ENCODE peak calls at places on chromosomes 11 and 22, in eight cellular contexts. One of them, this sample, is unnamed.

GRCh38 chr11:120748485-120748814 is 236.9 kb downstream of the GRIK4 start:
- ATAC-seq in Panc1: no peak
- ATAC-seq in omental fat pad: no peak
- ATAC-seq in psoas muscle: no peak
- ATAC-seq in upper lobe of left lung: no peak
- ATAC-seq in CD4-positive, alpha-beta T cell: no peak
- ATAC-seq in mucosa of descending colon: no peak
- ATAC-seq in heart right ventricle: no peak
- ATAC-seq in this sample: no peak

GRCh38 chr22:31692186-31692886 is 30.3 kb upstream of the PISD start:
- ATAC-seq in Panc1: no peak
- ATAC-seq in omental fat pad: no peak
- ATAC-seq in psoas muscle: no peak
- ATAC-seq in upper lobe of left lung: no peak
- ATAC-seq in CD4-positive, alpha-beta T cell: no peak
- ATAC-seq in mucosa of descending colon: no peak
- ATAC-seq in heart right ventricle: no peak
- ATAC-seq in this sample: no peak

GRCh38 chr11:80846442-80846841 is 1405.6 kb upstream of the TENM4 start:
- ATAC-seq in Panc1: no peak
- ATAC-seq in omental fat pad: no peak
- ATAC-seq in psoas muscle: no peak
- ATAC-seq in upper lobe of left lung: no peak
- ATAC-seq in CD4-positive, alpha-beta T cell: no peak
- ATAC-seq in mucosa of descending colon: no peak
- ATAC-seq in heart right ventricle: no peak
- ATAC-seq in this sample: no peak

GRCh38 chr11:76495017-76495416 is 50.2 kb downstream of the EMSY start:
- ATAC-seq in Panc1: no peak
- ATAC-seq in omental fat pad: no peak
- ATAC-seq in psoas muscle: no peak
- ATAC-seq in upper lobe of left lung: no peak
- ATAC-seq in CD4-positive, alpha-beta T cell: no peak
- ATAC-seq in mucosa of descending colon: no peak
- ATAC-seq in heart right ventricle: no peak
- ATAC-seq in this sample: no peak

GRCh38 chr11:111748035-111748804 is 18.0 kb downstream of the PPP2R1B start:
- ATAC-seq in Panc1: peak
- ATAC-seq in omental fat pad: no peak
- ATAC-seq in psoas muscle: peak
- ATAC-seq in upper lobe of left lung: no peak
- ATAC-seq in CD4-positive, alpha-beta T cell: no peak
- ATAC-seq in mucosa of descending colon: peak
- ATAC-seq in heart right ventricle: no peak
- ATAC-seq in this sample: no peak

GRCh38 chr11:60830478-60831142 is 11.3 kb upstream of the CCDC86 start:
- ATAC-seq in Panc1: peak
- ATAC-seq in omental fat pad: peak
- ATAC-seq in psoas muscle: no peak
- ATAC-seq in upper lobe of left lung: no peak
- ATAC-seq in CD4-positive, alpha-beta T cell: no peak
- ATAC-seq in mucosa of descending colon: peak
- ATAC-seq in heart right ventricle: peak
- ATAC-seq in this sample: no peak

GRCh38 chr22:32574397-32574796 is 99.8 kb downstream of the FBXO7 start:
- ATAC-seq in Panc1: no peak
- ATAC-seq in omental fat pad: no peak
- ATAC-seq in psoas muscle: no peak
- ATAC-seq in upper lobe of left lung: no peak
- ATAC-seq in CD4-positive, alpha-beta T cell: no peak
- ATAC-seq in mucosa of descending colon: peak
- ATAC-seq in heart right ventricle: no peak
- ATAC-seq in this sample: peak

GRCh38 chr11:45885921-45886721 is 670 bp downstream of the MAPK8IP1 start:
- ATAC-seq in Panc1: no peak
- ATAC-seq in omental fat pad: no peak
- ATAC-seq in psoas muscle: no peak
- ATAC-seq in upper lobe of left lung: no peak
- ATAC-seq in CD4-positive, alpha-beta T cell: no peak
- ATAC-seq in mucosa of descending colon: peak
- ATAC-seq in heart right ventricle: no peak
- ATAC-seq in this sample: no peak

GRCh38 chr11:67266424-67267187 is at the start of gene GRK2:
- ATAC-seq in Panc1: peak
- ATAC-seq in omental fat pad: peak
- ATAC-seq in psoas muscle: peak
- ATAC-seq in upper lobe of left lung: no peak
- ATAC-seq in CD4-positive, alpha-beta T cell: peak
- ATAC-seq in mucosa of descending colon: peak
- ATAC-seq in heart right ventricle: no peak
- ATAC-seq in this sample: peak

GRCh38 chr11:117045956-117046355 is 52.3 kb downstream of the SIK3 start:
- ATAC-seq in Panc1: peak
- ATAC-seq in omental fat pad: no peak
- ATAC-seq in psoas muscle: peak
- ATAC-seq in upper lobe of left lung: peak
- ATAC-seq in CD4-positive, alpha-beta T cell: no peak
- ATAC-seq in mucosa of descending colon: peak
- ATAC-seq in heart right ventricle: peak
- ATAC-seq in this sample: peak

GRCh38 chr22:27804016-27804415 is 2.5 kb upstream of the MN1 start:
- ATAC-seq in Panc1: no peak
- ATAC-seq in omental fat pad: no peak
- ATAC-seq in psoas muscle: no peak
- ATAC-seq in upper lobe of left lung: no peak
- ATAC-seq in CD4-positive, alpha-beta T cell: no peak
- ATAC-seq in mucosa of descending colon: no peak
- ATAC-seq in heart right ventricle: no peak
- ATAC-seq in this sample: no peak

GRCh38 chr22:27802389-27803079 is 978 bp upstream of the MN1 start:
- ATAC-seq in Panc1: no peak
- ATAC-seq in omental fat pad: no peak
- ATAC-seq in psoas muscle: no peak
- ATAC-seq in upper lobe of left lung: no peak
- ATAC-seq in CD4-positive, alpha-beta T cell: peak
- ATAC-seq in mucosa of descending colon: no peak
- ATAC-seq in heart right ventricle: peak
- ATAC-seq in this sample: no peak

GRCh38 chr22:27805841-27806240 is 4.3 kb upstream of the MN1 start:
- ATAC-seq in Panc1: no peak
- ATAC-seq in omental fat pad: no peak
- ATAC-seq in psoas muscle: no peak
- ATAC-seq in upper lobe of left lung: no peak
- ATAC-seq in CD4-positive, alpha-beta T cell: no peak
- ATAC-seq in mucosa of descending colon: no peak
- ATAC-seq in heart right ventricle: no peak
- ATAC-seq in this sample: no peak

GRCh38 chr22:27801616-27802388 is at the start of gene MN1:
- ATAC-seq in Panc1: peak
- ATAC-seq in omental fat pad: peak
- ATAC-seq in psoas muscle: peak
- ATAC-seq in upper lobe of left lung: no peak
- ATAC-seq in CD4-positive, alpha-beta T cell: peak
- ATAC-seq in mucosa of descending colon: peak
- ATAC-seq in heart right ventricle: peak
- ATAC-seq in this sample: peak

DNA sequence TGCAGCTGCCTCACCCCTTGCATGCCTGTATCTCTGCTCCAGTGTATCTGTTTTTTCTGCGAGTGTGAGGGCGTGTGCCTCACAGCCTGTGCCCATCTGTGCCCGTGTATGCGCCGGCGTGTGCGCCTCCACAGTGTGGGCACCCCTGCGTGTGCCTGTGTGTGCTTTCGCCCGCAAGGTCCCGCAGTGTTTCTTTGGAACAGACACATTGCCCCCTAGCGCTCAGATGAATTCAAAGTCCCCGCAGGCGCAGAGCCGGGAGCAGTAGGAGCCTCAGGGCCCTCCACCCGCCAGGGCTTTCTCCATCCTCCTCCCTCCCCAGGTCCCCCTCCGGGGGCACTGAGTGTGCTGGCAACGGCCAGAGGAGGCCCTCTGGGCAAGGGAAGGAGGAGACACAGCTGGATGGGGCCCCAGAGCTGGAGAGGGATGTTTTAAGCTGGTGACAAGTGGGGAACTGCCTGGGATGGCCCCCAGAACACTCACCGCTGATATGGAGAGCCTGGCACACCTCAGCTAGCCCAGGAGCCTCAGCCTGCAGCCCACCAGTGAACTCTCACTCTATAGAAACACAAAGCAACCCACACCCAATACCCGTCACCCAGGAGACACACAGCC is 3.2 kb upstream of the MN1 start:
- ATAC-seq in Panc1: peak
- ATAC-seq in omental fat pad: no peak
- ATAC-seq in psoas muscle: peak
- ATAC-seq in upper lobe of left lung: peak
- ATAC-seq in CD4-positive, alpha-beta T cell: peak
- ATAC-seq in mucosa of descending colon: peak
- ATAC-seq in heart right ventricle: peak
- ATAC-seq in this sample: peak
- TF ChIP-seq CTCF in Panc1: peak
- TF ChIP-seq CTCF in omental fat pad: no peak
- TF ChIP-seq CTCF in psoas muscle: peak
- TF ChIP-seq CTCF in upper lobe of left lung: peak
- TF ChIP-seq CTCF in CD4-positive, alpha-beta T cell: peak
- TF ChIP-seq CTCF in mucosa of descending colon: peak
- TF ChIP-seq CTCF in heart right ventricle: peak
- TF ChIP-seq CTCF in this sample: peak

DNA sequence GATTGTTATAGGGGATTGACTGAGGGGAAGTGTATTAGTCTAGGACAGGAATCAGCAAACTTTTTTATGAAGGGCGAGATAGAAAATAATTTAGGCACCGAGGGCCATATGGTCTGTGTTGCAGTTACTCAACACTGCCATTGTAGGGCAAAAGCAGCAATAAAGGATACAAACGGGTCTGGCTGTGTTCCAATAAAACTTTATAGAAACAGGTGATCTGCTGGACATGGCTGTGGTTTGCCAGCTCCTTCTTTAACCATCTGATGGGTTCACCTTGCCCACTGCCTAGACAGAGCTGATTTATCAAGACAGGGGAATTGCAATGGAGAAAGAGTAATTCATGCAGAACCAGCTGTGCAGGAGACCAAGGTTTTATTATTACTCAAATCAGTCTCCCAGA is 20.0 kb downstream of the PRR5L start:
- ATAC-seq in Panc1: no peak
- ATAC-seq in omental fat pad: no peak
- ATAC-seq in psoas muscle: no peak
- ATAC-seq in upper lobe of left lung: no peak
- ATAC-seq in CD4-positive, alpha-beta T cell: no peak
- ATAC-seq in mucosa of descending colon: peak
- ATAC-seq in heart right ventricle: no peak
- ATAC-seq in this sample: no peak
- TF ChIP-seq CTCF in Panc1: no peak
- TF ChIP-seq CTCF in omental fat pad: no peak
- TF ChIP-seq CTCF in psoas muscle: no peak
- TF ChIP-seq CTCF in upper lobe of left lung: no peak
- TF ChIP-seq CTCF in CD4-positive, alpha-beta T cell: no peak
- TF ChIP-seq CTCF in mucosa of descending colon: no peak
- TF ChIP-seq CTCF in heart right ventricle: no peak
- TF ChIP-seq CTCF in this sample: no peak

GRCh38 chr11:9002920-9003572 is 755 bp downstream of the NRIP3 start:
- ATAC-seq in Panc1: no peak
- ATAC-seq in omental fat pad: no peak
- ATAC-seq in psoas muscle: no peak
- ATAC-seq in upper lobe of left lung: no peak
- ATAC-seq in CD4-positive, alpha-beta T cell: no peak
- ATAC-seq in mucosa of descending colon: no peak
- ATAC-seq in heart right ventricle: no peak
- ATAC-seq in this sample: no peak

GRCh38 chr11:9004310-9004945 is 627 bp upstream of the NRIP3 start:
- ATAC-seq in Panc1: peak
- ATAC-seq in omental fat pad: peak
- ATAC-seq in psoas muscle: peak
- ATAC-seq in upper lobe of left lung: no peak
- ATAC-seq in CD4-positive, alpha-beta T cell: peak
- ATAC-seq in mucosa of descending colon: peak
- ATAC-seq in heart right ventricle: no peak
- ATAC-seq in this sample: peak

GRCh38 chr11:9005087-9005486 is 1.3 kb upstream of the NRIP3 start:
- ATAC-seq in Panc1: no peak
- ATAC-seq in omental fat pad: no peak
- ATAC-seq in psoas muscle: no peak
- ATAC-seq in upper lobe of left lung: no peak
- ATAC-seq in CD4-positive, alpha-beta T cell: no peak
- ATAC-seq in mucosa of descending colon: no peak
- ATAC-seq in heart right ventricle: no peak
- ATAC-seq in this sample: no peak

GRCh38 chr11:9001736-9002135 is 2.1 kb downstream of the NRIP3 start:
- ATAC-seq in Panc1: peak
- ATAC-seq in omental fat pad: no peak
- ATAC-seq in psoas muscle: no peak
- ATAC-seq in upper lobe of left lung: peak
- ATAC-seq in CD4-positive, alpha-beta T cell: peak
- ATAC-seq in mucosa of descending colon: peak
- ATAC-seq in heart right ventricle: no peak
- ATAC-seq in this sample: no peak

GRCh38 chr11:9003573-9004309 is at the start of gene NRIP3:
- ATAC-seq in Panc1: peak
- ATAC-seq in omental fat pad: peak
- ATAC-seq in psoas muscle: peak
- ATAC-seq in upper lobe of left lung: peak
- ATAC-seq in CD4-positive, alpha-beta T cell: peak
- ATAC-seq in mucosa of descending colon: peak
- ATAC-seq in heart right ventricle: peak
- ATAC-seq in this sample: peak
- TF ChIP-seq CTCF in Panc1: no peak
- TF ChIP-seq CTCF in omental fat pad: no peak
- TF ChIP-seq CTCF in psoas muscle: no peak
- TF ChIP-seq CTCF in upper lobe of left lung: no peak
- TF ChIP-seq CTCF in CD4-positive, alpha-beta T cell: no peak
- TF ChIP-seq CTCF in mucosa of descending colon: no peak
- TF ChIP-seq CTCF in heart right ventricle: no peak
- TF ChIP-seq CTCF in this sample: no peak

DNA sequence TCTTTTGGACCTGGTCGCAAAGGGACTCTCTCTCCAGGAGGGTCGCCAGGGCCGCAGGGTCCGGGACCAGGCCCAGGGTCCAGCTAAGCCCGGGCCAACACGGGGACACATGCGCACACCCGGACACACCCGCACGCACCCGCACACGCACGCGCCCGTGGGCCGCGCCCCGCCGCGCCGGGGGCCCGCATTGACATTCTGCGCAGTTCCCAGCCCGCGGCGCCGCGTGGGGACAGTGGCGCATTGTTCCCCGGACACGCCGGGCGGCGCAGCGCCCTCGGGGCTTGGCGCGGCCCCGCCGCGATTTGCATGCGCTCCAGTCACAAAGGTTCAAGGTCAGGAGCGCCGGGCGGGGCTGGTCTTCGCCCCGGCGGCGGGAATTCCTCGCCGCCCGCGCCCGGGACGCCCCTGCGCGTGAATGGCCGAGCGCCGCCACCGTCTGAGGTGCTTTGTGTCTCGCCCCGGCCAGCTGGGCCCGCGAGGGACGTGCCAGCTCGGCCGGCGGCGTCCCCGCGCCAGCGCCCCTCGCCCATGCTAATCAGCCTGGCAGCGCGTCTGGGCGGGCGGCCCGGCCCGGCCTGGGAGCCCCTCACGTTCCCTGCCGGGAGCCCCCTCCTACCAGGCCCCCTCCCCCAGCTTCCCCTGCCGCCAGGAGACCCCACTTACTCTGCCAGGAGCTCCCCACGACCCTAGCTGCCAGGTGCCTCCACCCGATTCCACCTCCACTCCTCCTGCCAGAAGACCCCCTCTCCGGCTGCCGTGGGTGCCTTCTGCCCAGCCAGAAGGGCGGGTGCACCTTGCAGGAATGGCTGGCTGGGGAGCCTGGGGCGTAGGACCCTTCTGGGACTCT is 50.5 kb upstream of the WNT7B start:
- ATAC-seq in Panc1: peak
- ATAC-seq in omental fat pad: peak
- ATAC-seq in psoas muscle: peak
- ATAC-seq in upper lobe of left lung: peak
- ATAC-seq in CD4-positive, alpha-beta T cell: no peak
- ATAC-seq in mucosa of descending colon: peak
- ATAC-seq in heart right ventricle: peak
- ATAC-seq in this sample: peak
- TF ChIP-seq CTCF in Panc1: no peak
- TF ChIP-seq CTCF in omental fat pad: no peak
- TF ChIP-seq CTCF in psoas muscle: peak
- TF ChIP-seq CTCF in upper lobe of left lung: peak
- TF ChIP-seq CTCF in CD4-positive, alpha-beta T cell: no peak
- TF ChIP-seq CTCF in mucosa of descending colon: no peak
- TF ChIP-seq CTCF in heart right ventricle: no peak
- TF ChIP-seq CTCF in this sample: peak

This sample was measured in gastroesophageal sphincter.